ENCODE peak calls at places on chromosomes 12 and 14, in eight cellular contexts. Y is activated naive CD8-positive, alpha-beta T cell treated with anti-CD3 and anti-CD28 coated beads for 36 hours; G is cardiac fibroblast; K is progenitor cell of endocrine pancreas; S is nucleus accumbens; R is NCI-H1417; F is activated CD4-positive, alpha-beta T cell treated with anti-CD3 and anti-CD28 coated beads, Interleukin-2, amount 10 ng/mL, durations not matched to agents 7 days and 5 days; I is endothelial cell. Q is an unnamed sample.

GRCh38 chr14:103281496-103282231 is 52.4 kb upstream of the EIF5 start:
- DNase-seq in I (peak), F (no peak), S (no peak), R (no peak), G (peak), K (no peak), Y (no peak), Q (peak)

GRCh38 chr12:11446372-11446771 is 51.0 kb upstream of the PRB2 start:
- DNase-seq in K (no peak), S (no peak), F (no peak), I (no peak), R (no peak), G (peak), Y (no peak), Q (no peak)

GRCh38 chr14:55889124-55889523 is 229.1 kb upstream of the PELI2 start:
- DNase-seq in F (no peak), S (no peak), Y (no peak), K (no peak), G (no peak), I (no peak), R (no peak), Q (no peak)

GRCh38 chr14:75249251-75249957 is 29.2 kb upstream of the FOS start:
- DNase-seq in K (no peak), I (no peak), G (no peak), Y (peak), R (peak), F (peak), S (no peak), Q (peak)

GRCh38 chr12:123960856-123961255 is 11.8 kb downstream of the CCDC92 start:
- DNase-seq in F (no peak), I (no peak), Y (no peak), R (no peak), G (no peak), S (no peak), K (no peak), Q (no peak)

GRCh38 chr14:80988742-80989429 is 33.5 kb downstream of the TSHR start:
- DNase-seq in G (peak), K (no peak), Y (peak), I (no peak), F (no peak), R (no peak), S (no peak), Q (no peak)

GRCh38 chr12:49960474-49961110 is 1.1 kb upstream of the AQP5 start:
- DNase-seq in Y (no peak), K (no peak), S (no peak), I (no peak), G (no peak), F (no peak), R (no peak), Q (no peak)

GRCh38 chr12:121530600-121531355 is 50.0 kb downstream of the KDM2B start:
- DNase-seq in R (no peak), G (peak), S (no peak), I (peak), K (no peak), Y (peak), F (peak), Q (peak)

GRCh38 chr12:116384175-116384574 is 106.7 kb upstream of the MED13L start:
- DNase-seq in F (no peak), S (no peak), K (no peak), G (no peak), R (no peak), Y (no peak), I (no peak), Q (no peak)

GRCh38 chr12:58942345-58942744 is 22.0 kb upstream of the LRIG3 start:
- DNase-seq in F (no peak), Y (no peak), I (no peak), G (no peak), S (no peak), R (no peak), K (no peak), Q (no peak)

GRCh38 chr14:52918486-52918885 is 32.4 kb downstream of the FERMT2 start:
- DNase-seq in Y (peak), G (peak), F (peak), I (no peak), S (no peak), K (no peak), R (no peak), Q (no peak)

GRCh38 chr14:104600141-104600643 is 4.4 kb downstream of the TMEM179 start:
- DNase-seq in K (no peak), F (no peak), S (peak), G (no peak), R (peak), Y (no peak), I (no peak), Q (peak)

GRCh38 chr12:123526542-123527080 is 6.9 kb downstream of the RILPL1 start:
- DNase-seq in F (no peak), G (no peak), I (no peak), K (no peak), S (no peak), R (no peak), Y (no peak), Q (no peak)

GRCh38 chr12:41018010-41018409 is 170.1 kb upstream of the PDZRN4 start:
- DNase-seq in S (no peak), F (no peak), K (no peak), G (no peak), Y (no peak), R (no peak), I (no peak), Q (no peak)

GRCh38 chr14:42222924-42223471 is 616.3 kb downstream of the LRFN5 start:
- DNase-seq in F (no peak), R (peak), I (no peak), S (no peak), Y (no peak), G (peak), K (no peak), Q (peak)

GRCh38 chr12:5391638-5392037 is 40.3 kb upstream of the NTF3 start:
- DNase-seq in S (no peak), G (no peak), F (no peak), R (no peak), Y (no peak), K (no peak), I (no peak), Q (peak)

GRCh38 chr12:25458047-25458552 is 95.0 kb downstream of the LMNTD1 start:
- DNase-seq in Y (no peak), G (peak), R (no peak), K (no peak), F (no peak), S (peak), I (no peak), Q (no peak)

GRCh38 chr12:132550014-132550802 is 60.2 kb downstream of the LRCOL1 start:
- DNase-seq in G (no peak), I (no peak), F (no peak), S (no peak), R (no peak), Y (no peak), K (no peak), Q (peak)

GRCh38 chr12:28253175-28253641 is 63.0 kb downstream of the CCDC91 start:
- DNase-seq in I (no peak), G (peak), F (peak), Y (peak), K (no peak), S (no peak), R (no peak), Q (no peak)

GRCh38 chr14:50055461-50056228 is 60.7 kb downstream of the VCPKMT start:
- DNase-seq in R (no peak), Y (no peak), G (no peak), K (no peak), I (no peak), S (no peak), F (no peak), Q (peak)

GRCh38 chr14:81246561-81247270 is 26.0 kb upstream of the GTF2A1 start:
- DNase-seq in Y (no peak), R (peak), S (no peak), K (no peak), I (no peak), F (no peak), G (no peak), Q (no peak)

GRCh38 chr12:98698603-98699463 is 53.7 kb downstream of the APAF1 start:
- DNase-seq in I (peak), F (peak), R (peak), S (peak), Y (peak), G (peak), K (no peak), Q (peak)

GRCh38 chr14:58899317-58899713 is 261.6 kb downstream of the DACT1 start:
- DNase-seq in K (no peak), G (peak), S (no peak), Y (no peak), F (no peak), R (no peak), I (no peak), Q (no peak)

GRCh38 chr14:61562321-61563161 is 132.8 kb upstream of the HIF1A start:
- DNase-seq in Y (no peak), F (peak), G (peak), S (no peak), I (no peak), K (no peak), R (no peak), Q (peak)

GRCh38 chr14:61472801-61473376 is 151.5 kb downstream of the PRKCH start:
- DNase-seq in Y (peak), K (no peak), S (no peak), G (peak), R (no peak), F (peak), I (no peak), Q (no peak)

GRCh38 chr14:77307099-77307496 is 13.6 kb downstream of the POMT2 start:
- DNase-seq in S (peak), G (no peak), Y (no peak), I (no peak), K (no peak), F (no peak), R (no peak), Q (no peak)

GRCh38 chr12:109999649-109999971 is 380 bp downstream of the ANKRD13A start:
- DNase-seq in F (no peak), Y (no peak), S (no peak), I (no peak), K (peak), G (no peak), R (no peak), Q (no peak)

GRCh38 chr14:92352158-92352985 is 29.4 kb downstream of the SLC24A4 start:
- DNase-seq in I (peak), Y (peak), F (peak), S (no peak), R (no peak), K (no peak), G (peak), Q (no peak)

GRCh38 chr14:101250336-101250947 is 310.9 kb upstream of the DIO3 start:
- DNase-seq in R (no peak), I (no peak), S (no peak), G (no peak), K (no peak), Y (no peak), F (no peak), Q (no peak)

GRCh38 chr12:46373303-46374182 is 970 bp upstream of the SLC38A2 start:
- DNase-seq in S (no peak), I (peak), G (peak), Y (peak), F (peak), R (peak), K (peak), Q (peak)

GRCh38 chr12:27966870-27967269 is 5.7 kb downstream of the PTHLH start:
- DNase-seq in I (no peak), Y (no peak), G (peak), K (no peak), R (no peak), S (no peak), F (no peak), Q (no peak)

GRCh38 chr14:31326111-31326510 is 94.2 kb downstream of the HEATR5A start:
- DNase-seq in R (no peak), Y (no peak), F (peak), S (no peak), K (no peak), G (peak), I (no peak), Q (peak)

GRCh38 chr12:76738824-76739579 is 24.9 kb upstream of the ZDHHC17 start:
- DNase-seq in I (no peak), S (no peak), Y (no peak), K (no peak), G (no peak), F (no peak), R (no peak), Q (no peak)

Q was measured in left kidney.